ENCODE peak calls at places on chromosomes 12 and 14, in four cellular contexts. Q is AG09319, G is hepatocyte, W is bronchial epithelial cell. S is an unnamed sample.

GRCh38 chr12:3655331-3655900 is 97.5 kb downstream of the CRACR2A start:
- DNase-seq in Q (no peak), G (no peak), W (peak), S (peak)

GRCh38 chr12:64610660-64611429 is 550 bp downstream of the RASSF3 start:
- DNase-seq in Q (no peak), G (peak), W (no peak), S (peak)

GRCh38 chr12:62194616-62195015 is 65.6 kb upstream of the USP15 start:
- DNase-seq in Q (no peak), G (no peak), W (peak), S (no peak)

GRCh38 chr14:41285193-41285748 is 321.4 kb upstream of the LRFN5 start:
- DNase-seq in Q (no peak), G (peak), W (peak), S (no peak)

GRCh38 chr14:103284574-103285467 is 49.2 kb upstream of the EIF5 start:
- DNase-seq in Q (no peak), G (no peak), W (peak), S (no peak)

GRCh38 chr12:124464062-124464461 is 103.3 kb downstream of the NCOR2 start:
- DNase-seq in Q (no peak), G (no peak), W (no peak), S (no peak)

GRCh38 chr14:21087294-21088091 is 11.0 kb downstream of the ZNF219 start:
- DNase-seq in Q (peak), G (peak), W (peak), S (no peak)

GRCh38 chr14:87013583-87013982 is 979.4 kb downstream of the GALC start:
- DNase-seq in Q (no peak), G (no peak), W (peak), S (no peak)

GRCh38 chr12:28814246-28814645 is 334.8 kb upstream of the FAR2 start:
- DNase-seq in Q (no peak), G (no peak), W (peak), S (no peak)

GRCh38 chr12:65300679-65301349 is 22.3 kb downstream of the MSRB3 start:
- DNase-seq in Q (no peak), G (peak), W (peak), S (no peak)

GRCh38 chr14:101937926-101938767 is 26.2 kb upstream of the DYNC1H1 start:
- DNase-seq in Q (no peak), G (no peak), W (no peak), S (no peak)

GRCh38 chr14:22508662-22509035 is 80.4 kb downstream of the DAD1 start:
- DNase-seq in Q (no peak), G (no peak), W (no peak), S (no peak)

GRCh38 chr12:52004042-52004648 is 2.6 kb upstream of the TAMALIN start:
- DNase-seq in Q (no peak), G (peak), W (peak), S (no peak)

GRCh38 chr14:75831971-75832370 is 149.8 kb downstream of the TGFB3 start:
- DNase-seq in Q (no peak), G (peak), W (peak), S (no peak)

GRCh38 chr14:79649856-79650255 is 561.4 kb downstream of the DIO2 start:
- DNase-seq in Q (no peak), G (no peak), W (no peak), S (no peak)

GRCh38 chr14:75125617-75126016 is 1.2 kb downstream of the NEK9 start:
- DNase-seq in Q (no peak), G (no peak), W (peak), S (no peak)

GRCh38 chr12:32312049-32312670 is 87.2 kb upstream of the FGD4 start:
- DNase-seq in Q (peak), G (peak), W (peak), S (peak)

GRCh38 chr12:2294651-2295475 is 242.1 kb downstream of the CACNA1C start:
- DNase-seq in Q (peak), G (peak), W (no peak), S (no peak)

GRCh38 chr12:17333287-17333686 is 727.3 kb upstream of the LMO3 start:
- DNase-seq in Q (no peak), G (peak), W (peak), S (no peak)

GRCh38 chr14:100640481-100641273 is 53.5 kb upstream of the BEGAIN start:
- DNase-seq in Q (no peak), G (no peak), W (no peak), S (peak)

GRCh38 chr14:90726656-90727055 is 89.6 kb downstream of the TTC7B start:
- DNase-seq in Q (no peak), G (peak), W (peak), S (no peak)

GRCh38 chr12:54572881-54573280 is 15.6 kb downstream of the PPP1R1A start:
- DNase-seq in Q (no peak), G (no peak), W (no peak), S (no peak)

GRCh38 chr12:93243689-93244513 is 133.8 kb upstream of the NUDT4 start:
- DNase-seq in Q (no peak), G (peak), W (peak), S (no peak)

GRCh38 chr12:26803552-26803951 is 29.4 kb downstream of the ITPR2 start:
- DNase-seq in Q (no peak), G (no peak), W (peak), S (no peak)

GRCh38 chr12:28543021-28543890 is 353.0 kb downstream of the CCDC91 start:
- DNase-seq in Q (no peak), G (no peak), W (no peak), S (peak)

GRCh38 chr12:25458047-25458552 is 95.0 kb downstream of the LMNTD1 start:
- DNase-seq in Q (peak), G (no peak), W (peak), S (no peak)

GRCh38 chr14:99945732-99946651 is 119.2 kb upstream of the EVL start:
- DNase-seq in Q (no peak), G (no peak), W (no peak), S (peak)

GRCh38 chr12:27031531-27031930 is 9.2 kb downstream of the MED21 start:
- DNase-seq in Q (no peak), G (no peak), W (no peak), S (no peak)

GRCh38 chr14:74763803-74764531 is 851 bp downstream of the YLPM1 start:
- DNase-seq in Q (no peak), G (peak), W (peak), S (peak)

GRCh38 chr12:50529345-50529744 is 24.6 kb downstream of the DIP2B start:
- DNase-seq in Q (no peak), G (no peak), W (no peak), S (no peak)

GRCh38 chr12:49104822-49105221 is 5.8 kb downstream of the LMBR1L start:
- DNase-seq in Q (no peak), G (no peak), W (no peak), S (no peak)

GRCh38 chr12:127245009-127245408 is 1022.0 kb upstream of the TMEM132C start:
- DNase-seq in Q (no peak), G (no peak), W (peak), S (no peak)

GRCh38 chr12:12502813-12503146 is 59.9 kb downstream of the DUSP16 start:
- DNase-seq in Q (no peak), G (no peak), W (no peak), S (no peak)

GRCh38 chr12:46661161-46661845 is 164.5 kb downstream of the SLC38A4 start:
- DNase-seq in Q (peak), G (peak), W (peak), S (peak)

DNA sequence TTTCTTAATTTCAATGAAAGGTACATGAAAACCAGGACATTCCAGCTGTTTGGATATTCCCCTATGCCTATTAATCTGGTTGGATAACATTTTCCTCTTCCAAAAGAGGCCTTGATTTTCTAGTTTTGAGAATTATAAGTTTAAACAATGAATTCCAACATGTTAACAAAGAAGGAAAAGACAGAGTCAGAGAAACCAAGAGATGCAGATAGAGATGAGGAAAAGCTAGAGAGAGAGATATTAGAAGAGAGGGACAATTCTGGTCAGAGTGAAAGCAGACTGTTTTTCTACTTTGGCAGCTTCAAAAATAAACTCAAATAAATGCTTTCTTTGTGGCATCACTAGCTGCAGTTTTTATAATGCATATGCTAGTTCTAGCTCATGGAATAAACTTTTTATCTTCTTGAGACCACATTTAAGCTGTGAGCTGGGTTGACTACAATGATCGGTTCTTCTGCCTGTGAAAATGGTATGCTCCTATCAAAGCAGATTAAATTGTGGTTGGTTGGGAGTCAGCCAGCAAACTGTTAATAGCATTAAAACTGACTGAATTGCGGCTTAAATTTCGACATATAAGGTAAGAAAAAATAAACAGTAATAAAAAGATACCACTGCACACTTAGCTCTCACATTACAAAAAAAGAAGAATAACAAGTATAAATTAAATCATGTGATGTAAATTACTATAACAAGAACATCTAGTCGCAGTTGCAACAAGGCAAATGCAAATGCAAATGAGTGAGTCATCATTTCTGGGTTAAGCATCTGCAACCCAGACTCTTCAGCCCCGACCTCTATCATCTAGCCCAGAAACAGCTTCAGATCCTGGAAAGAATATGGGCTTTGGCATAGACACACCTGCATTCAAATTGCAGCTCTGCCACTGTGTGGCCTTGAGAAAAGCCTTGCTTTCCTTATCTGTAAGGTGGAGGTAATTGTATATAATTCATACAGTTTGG is 19.7 kb upstream of the DHRS7 start:
- DNase-seq in Q (no peak), G (no peak), W (no peak), S (no peak)
- TF ChIP-seq CTCF in Q (no peak), G (no peak), W (no peak), S (no peak)

GRCh38 chr14:96187216-96188050 is 17.2 kb upstream of the BDKRB2 start:
- DNase-seq in Q (no peak), G (no peak), W (no peak), S (no peak)
- TF ChIP-seq CTCF in Q (no peak), G (no peak), W (no peak), S (no peak)

GRCh38 chr14:42504433-42504832 is 897.8 kb downstream of the LRFN5 start:
- DNase-seq in Q (no peak), G (no peak), W (no peak), S (no peak)

GRCh38 chr14:42499137-42499536 is 892.5 kb downstream of the LRFN5 start:
- DNase-seq in Q (no peak), G (no peak), W (no peak), S (no peak)
- TF ChIP-seq CTCF in Q (no peak), G (no peak), W (no peak), S (no peak)

GRCh38 chr12:108302471-108303311 is 36.4 kb downstream of the CMKLR1 start:
- DNase-seq in Q (peak), G (peak), W (no peak), S (no peak)
- TF ChIP-seq CTCF in Q (no peak), G (peak), W (no peak), S (no peak)

DNA sequence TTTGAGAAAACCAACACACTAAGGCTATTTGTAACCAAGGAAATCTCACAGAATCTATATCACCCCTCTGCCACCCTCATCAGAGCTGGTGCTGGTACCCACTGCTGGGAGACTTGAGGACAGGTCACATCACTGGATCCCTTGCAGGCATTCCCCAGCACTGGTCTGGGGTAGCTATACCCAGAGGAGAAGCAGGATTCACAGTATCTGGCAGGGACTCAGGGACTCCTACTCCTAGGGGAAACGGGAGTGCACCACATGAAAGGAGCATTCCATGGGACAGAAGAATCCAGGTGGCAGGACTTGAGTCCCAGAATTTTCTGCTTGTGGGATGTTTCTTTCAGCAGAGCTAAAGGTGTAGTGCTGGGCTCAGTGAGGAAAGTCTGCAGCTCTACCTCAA is 223.2 kb downstream of the ADGRD1 start:
- DNase-seq in Q (no peak), G (no peak), W (no peak), S (no peak)
- TF ChIP-seq CTCF in Q (no peak), G (no peak), W (no peak), S (no peak)

DNA sequence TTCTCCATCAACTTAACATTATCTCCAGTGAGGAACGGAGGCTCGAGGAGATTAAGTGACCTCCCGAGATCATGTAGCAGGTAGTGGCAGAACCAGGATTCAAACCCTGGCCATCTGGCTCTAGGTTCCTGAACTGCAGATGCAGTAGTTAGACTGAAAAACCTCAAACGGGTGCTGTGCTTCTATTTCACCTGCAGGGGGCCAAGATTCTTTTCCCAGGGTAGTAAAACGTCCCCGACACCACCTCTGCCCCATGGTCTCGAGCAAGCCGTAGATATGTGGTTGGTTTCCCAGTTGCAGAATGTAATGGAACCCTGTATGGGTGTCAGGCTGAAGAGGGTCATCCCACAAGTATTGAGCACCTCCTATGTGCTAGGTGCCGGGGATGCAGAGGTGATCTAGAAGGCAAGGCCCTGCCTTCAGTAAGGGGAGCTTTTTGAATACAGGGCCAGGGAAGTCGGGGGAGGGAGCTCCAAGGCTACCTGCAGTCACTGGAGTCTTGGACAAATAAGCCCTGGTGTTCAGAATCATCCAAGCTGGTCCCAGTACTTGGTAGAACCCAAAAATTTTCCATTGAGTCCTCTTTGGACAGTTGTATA is 197.1 kb downstream of the CHST11 start:
- DNase-seq in Q (no peak), G (no peak), W (no peak), S (no peak)
- TF ChIP-seq CTCF in Q (no peak), G (no peak), W (peak), S (peak)

GRCh38 chr12:20885552-20885951 is 75.0 kb downstream of the SLCO1B3 start:
- DNase-seq in Q (no peak), G (no peak), W (no peak), S (no peak)

GRCh38 chr12:20883288-20883687 is 72.8 kb downstream of the SLCO1B3 start:
- DNase-seq in Q (no peak), G (no peak), W (peak), S (no peak)

DNA sequence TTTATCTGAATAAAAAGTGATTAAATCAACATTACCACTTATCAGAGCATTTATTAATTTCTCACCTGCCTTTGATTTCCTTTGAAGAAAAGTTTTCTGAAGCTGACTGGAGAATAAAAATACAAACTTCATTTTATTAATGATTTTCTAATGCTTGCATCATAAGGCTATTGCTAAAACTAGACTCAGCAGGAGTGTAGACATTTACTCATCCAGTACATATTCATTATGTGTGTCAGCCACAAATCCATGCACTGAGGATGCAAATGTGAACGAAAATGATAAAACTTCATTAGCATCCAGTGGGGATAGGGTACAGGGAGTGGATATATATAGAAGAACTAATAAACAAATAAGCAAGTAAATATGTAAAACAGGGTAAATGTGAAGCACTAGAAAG is 74.6 kb downstream of the SLCO1B3 start:
- DNase-seq in Q (no peak), G (no peak), W (no peak), S (no peak)
- TF ChIP-seq CTCF in Q (no peak), G (no peak), W (no peak), S (no peak)

S was measured in GM20000.